ENCODE peak calls at places on chromosomes 3 and 15, in nine cellular contexts. Z is WTC11, T is activated T-cell treated with anti-CD3 and anti-CD28 coated beads for 1 hour, J is amniotic stem cell, U is body of pancreas, H is nephron progenitor cell, K is T-helper 2 cell, Q is GM12864, F is NCI-H748 treated with DMSO at 0.1 percent for 48 hours. I is an unnamed sample.

GRCh38 chr3:143507735-143508580 is 340.3 kb downstream of the SLC9A9 start:
- DNase-seq in F (no peak), Z (no peak), Q (no peak), H (no peak), K (no peak), U (no peak), J (peak), T (no peak), I (no peak)

GRCh38 chr3:147411777-147412176 is 2.6 kb downstream of the ZIC1 start:
- DNase-seq in U (no peak), T (no peak), F (no peak), H (no peak), K (no peak), Q (no peak), J (no peak), Z (no peak), I (no peak)

GRCh38 chr15:68885070-68885469 is 45.3 kb upstream of the SPESP1 start:
- DNase-seq in T (no peak), Z (peak), U (no peak), H (no peak), F (no peak), J (no peak), Q (no peak), K (no peak), I (no peak)

GRCh38 chr3:33746412-33747116 is 28.5 kb upstream of the CLASP2 start:
- DNase-seq in H (no peak), U (no peak), K (peak), J (no peak), Z (no peak), T (no peak), Q (no peak), F (no peak), I (no peak)

GRCh38 chr3:128266453-128266852 is 113.2 kb downstream of the EEFSEC start:
- DNase-seq in Z (no peak), F (no peak), J (no peak), H (no peak), Q (no peak), U (no peak), K (no peak), T (no peak), I (no peak)

GRCh38 chr15:80770356-80770705 is 8.8 kb upstream of the CEMIP start:
- DNase-seq in Q (no peak), H (no peak), T (no peak), Z (no peak), U (no peak), J (no peak), F (no peak), K (no peak), I (no peak)

GRCh38 chr3:3296858-3297430 is 117.5 kb upstream of the CRBN start:
- DNase-seq in Z (no peak), K (peak), U (no peak), F (no peak), J (no peak), H (no peak), Q (no peak), T (no peak), I (no peak)

GRCh38 chr3:158950131-158950901 is 148.5 kb downstream of the MFSD1 start:
- DNase-seq in Z (no peak), J (no peak), U (no peak), F (no peak), K (no peak), Q (no peak), T (no peak), H (no peak), I (no peak)

GRCh38 chr3:99683465-99683864 is 45.1 kb downstream of the COL8A1 start:
- DNase-seq in T (no peak), J (no peak), Q (no peak), U (no peak), K (no peak), Z (no peak), F (no peak), H (no peak), I (no peak)

GRCh38 chr3:28089527-28089897 is 151.9 kb upstream of the CMC1 start:
- DNase-seq in F (no peak), Z (no peak), H (no peak), U (no peak), T (no peak), J (no peak), Q (no peak), K (peak), I (no peak)

GRCh38 chr15:84780492-84780891 is 32.1 kb downstream of the ZNF592 start:
- DNase-seq in K (no peak), U (no peak), Q (no peak), Z (no peak), F (no peak), J (no peak), H (no peak), T (no peak), I (no peak)

GRCh38 chr3:78912217-78912616 is 855.6 kb downstream of the ROBO1 start:
- DNase-seq in H (no peak), J (no peak), T (no peak), F (no peak), Q (no peak), K (no peak), Z (no peak), U (no peak), I (no peak)

GRCh38 chr15:47959617-47960398 is 161.0 kb upstream of the SLC24A5 start:
- DNase-seq in Q (peak), F (no peak), H (no peak), T (no peak), Z (no peak), U (no peak), K (peak), J (no peak), I (no peak)

GRCh38 chr3:149765762-149766334 is 13.6 kb upstream of the COMMD2 start:
- DNase-seq in U (no peak), H (no peak), F (peak), T (no peak), J (peak), Q (no peak), Z (no peak), K (peak), I (no peak)

GRCh38 chr3:15520185-15520584 is 1.3 kb downstream of the COLQ start:
- DNase-seq in K (no peak), T (no peak), F (no peak), Q (no peak), Z (no peak), U (no peak), H (no peak), J (no peak), I (no peak)

GRCh38 chr3:74027121-74027520 is 402.4 kb upstream of the PDZRN3 start:
- DNase-seq in J (no peak), T (no peak), K (no peak), Q (no peak), U (no peak), F (no peak), H (no peak), Z (no peak), I (no peak)

GRCh38 chr15:78149805-78150751 is 916 bp downstream of the IDH3A start:
- DNase-seq in K (no peak), U (no peak), Q (no peak), T (no peak), Z (peak), F (peak), J (no peak), H (no peak), I (no peak)

GRCh38 chr15:25066708-25067107 is 111.9 kb downstream of the SNRPN start:
- DNase-seq in F (no peak), T (no peak), K (no peak), H (no peak), U (no peak), J (no peak), Q (no peak), Z (no peak), I (no peak)

GRCh38 chr3:96619475-96619874 is 194.9 kb upstream of the EPHA6 start:
- DNase-seq in H (no peak), U (no peak), Z (no peak), J (no peak), K (peak), Q (no peak), T (no peak), F (no peak), I (no peak)

GRCh38 chr3:13654330-13655073 is 105.6 kb downstream of the FBLN2 start:
- DNase-seq in Q (no peak), F (no peak), T (no peak), J (no peak), H (no peak), K (peak), Z (no peak), U (no peak), I (no peak)

GRCh38 chr3:18572809-18573208 is 147.7 kb upstream of the SATB1 start:
- DNase-seq in Q (no peak), F (no peak), H (no peak), K (peak), U (no peak), J (no peak), Z (no peak), T (no peak), I (no peak)